ENCODE peak calls at places on chromosomes 11 and 22, in nine cellular contexts. One of them, this sample, is unnamed.

GRCh38 chr11:7909585-7910325 is 21.3 kb downstream of the OR10A6 start:
- DNase-seq in GM06990: no peak
- DNase-seq in pulmonary artery endothelial cell: no peak
- DNase-seq in RPMI7951: no peak
- DNase-seq in DMS153: no peak
- DNase-seq in PC-3: peak
- DNase-seq in astrocyte of the spinal cord: no peak
- DNase-seq in stimulated activated CD8-positive, alpha-beta memory T cell treated with anti-CD3 and anti-CD28 coated beads, Interleukin-12 subunit alpha, Interleukin-12 subunit beta, amount 100 ng/mL, for 1 hour: no peak
- DNase-seq in left ventricle myocardium inferior: no peak
- DNase-seq in this sample: no peak

GRCh38 chr11:2367266-2368160 is 9.6 kb upstream of the CD81 start:
- DNase-seq in GM06990: no peak
- DNase-seq in pulmonary artery endothelial cell: no peak
- DNase-seq in RPMI7951: no peak
- DNase-seq in DMS153: no peak
- DNase-seq in PC-3: no peak
- DNase-seq in astrocyte of the spinal cord: no peak
- DNase-seq in stimulated activated CD8-positive, alpha-beta memory T cell treated with anti-CD3 and anti-CD28 coated beads, Interleukin-12 subunit alpha, Interleukin-12 subunit beta, amount 100 ng/mL, for 1 hour: no peak
- DNase-seq in left ventricle myocardium inferior: no peak
- DNase-seq in this sample: no peak

GRCh38 chr11:36455658-36456111 is 54.4 kb downstream of the TRAF6 start:
- DNase-seq in GM06990: no peak
- DNase-seq in pulmonary artery endothelial cell: peak
- DNase-seq in RPMI7951: peak
- DNase-seq in DMS153: no peak
- DNase-seq in PC-3: peak
- DNase-seq in astrocyte of the spinal cord: peak
- DNase-seq in stimulated activated CD8-positive, alpha-beta memory T cell treated with anti-CD3 and anti-CD28 coated beads, Interleukin-12 subunit alpha, Interleukin-12 subunit beta, amount 100 ng/mL, for 1 hour: no peak
- DNase-seq in left ventricle myocardium inferior: peak
- DNase-seq in this sample: no peak

GRCh38 chr22:38772624-38772873 is 16.8 kb upstream of the SUN2 start:
- DNase-seq in GM06990: no peak
- DNase-seq in pulmonary artery endothelial cell: no peak
- DNase-seq in RPMI7951: no peak
- DNase-seq in DMS153: no peak
- DNase-seq in PC-3: no peak
- DNase-seq in astrocyte of the spinal cord: no peak
- DNase-seq in stimulated activated CD8-positive, alpha-beta memory T cell treated with anti-CD3 and anti-CD28 coated beads, Interleukin-12 subunit alpha, Interleukin-12 subunit beta, amount 100 ng/mL, for 1 hour: no peak
- DNase-seq in left ventricle myocardium inferior: no peak
- DNase-seq in this sample: no peak

GRCh38 chr11:119538748-119539147 is 115.8 kb upstream of the THY1 start:
- DNase-seq in GM06990: no peak
- DNase-seq in pulmonary artery endothelial cell: no peak
- DNase-seq in RPMI7951: no peak
- DNase-seq in DMS153: no peak
- DNase-seq in PC-3: no peak
- DNase-seq in astrocyte of the spinal cord: no peak
- DNase-seq in stimulated activated CD8-positive, alpha-beta memory T cell treated with anti-CD3 and anti-CD28 coated beads, Interleukin-12 subunit alpha, Interleukin-12 subunit beta, amount 100 ng/mL, for 1 hour: no peak
- DNase-seq in left ventricle myocardium inferior: no peak
- DNase-seq in this sample: no peak

GRCh38 chr11:94129505-94130335 is 1.1 kb downstream of the PANX1 start:
- DNase-seq in GM06990: no peak
- DNase-seq in pulmonary artery endothelial cell: no peak
- DNase-seq in RPMI7951: no peak
- DNase-seq in DMS153: no peak
- DNase-seq in PC-3: peak
- DNase-seq in astrocyte of the spinal cord: peak
- DNase-seq in stimulated activated CD8-positive, alpha-beta memory T cell treated with anti-CD3 and anti-CD28 coated beads, Interleukin-12 subunit alpha, Interleukin-12 subunit beta, amount 100 ng/mL, for 1 hour: no peak
- DNase-seq in left ventricle myocardium inferior: no peak
- DNase-seq in this sample: peak

GRCh38 chr22:29055192-29055830 is 6.3 kb downstream of the C22orf31 start:
- DNase-seq in GM06990: no peak
- DNase-seq in pulmonary artery endothelial cell: no peak
- DNase-seq in RPMI7951: no peak
- DNase-seq in DMS153: no peak
- DNase-seq in PC-3: no peak
- DNase-seq in astrocyte of the spinal cord: no peak
- DNase-seq in stimulated activated CD8-positive, alpha-beta memory T cell treated with anti-CD3 and anti-CD28 coated beads, Interleukin-12 subunit alpha, Interleukin-12 subunit beta, amount 100 ng/mL, for 1 hour: no peak
- DNase-seq in left ventricle myocardium inferior: no peak
- DNase-seq in this sample: no peak

GRCh38 chr22:49420651-49421050 is 407.0 kb downstream of the BRD1 start:
- DNase-seq in GM06990: no peak
- DNase-seq in pulmonary artery endothelial cell: no peak
- DNase-seq in RPMI7951: no peak
- DNase-seq in DMS153: no peak
- DNase-seq in PC-3: no peak
- DNase-seq in astrocyte of the spinal cord: no peak
- DNase-seq in stimulated activated CD8-positive, alpha-beta memory T cell treated with anti-CD3 and anti-CD28 coated beads, Interleukin-12 subunit alpha, Interleukin-12 subunit beta, amount 100 ng/mL, for 1 hour: no peak
- DNase-seq in left ventricle myocardium inferior: no peak
- DNase-seq in this sample: no peak